ENCODE peak calls at places on chromosome 20, in eight cellular contexts. A is foreskin keratinocyte, V is GM12865, T is mammary epithelial cell, P is WERI-Rb-1, M is nephron progenitor cell, X is PC-3, B is hepatocyte. H is an unnamed sample.

GRCh38 chr20:24863356-24863755 is 85.7 kb upstream of the CST7 start:
- DNase-seq in P (no peak), M (no peak), B (no peak), X (no peak), V (no peak), T (peak), A (no peak), H (no peak)

GRCh38 chr20:51393566-51393965 is 149.0 kb downstream of the NFATC2 start:
- DNase-seq in B (no peak), X (no peak), T (no peak), V (no peak), M (no peak), A (no peak), P (no peak), H (no peak)

GRCh38 chr20:4905195-4905594 is 96.1 kb downstream of the SLC23A2 start:
- DNase-seq in M (no peak), V (no peak), A (no peak), P (no peak), X (no peak), B (no peak), T (no peak), H (no peak)

GRCh38 chr20:49608752-49609670 is 41.1 kb upstream of the PTGIS start:
- DNase-seq in P (peak), T (peak), X (peak), A (peak), M (peak), V (peak), B (peak), H (peak)

GRCh38 chr20:51156041-51156795 is 133.3 kb upstream of the KCNG1 start:
- DNase-seq in M (no peak), X (no peak), V (no peak), A (no peak), P (no peak), B (no peak), T (no peak), H (no peak)

GRCh38 chr20:45343867-45344721 is 4.1 kb downstream of the SDC4 start:
- DNase-seq in P (peak), B (peak), X (peak), M (no peak), T (peak), A (peak), V (no peak), H (peak)

GRCh38 chr20:6644818-6645620 is 122.5 kb upstream of the BMP2 start:
- DNase-seq in T (no peak), X (no peak), P (no peak), B (no peak), V (peak), M (no peak), A (no peak), H (no peak)

GRCh38 chr20:24685736-24686135 is 216.3 kb downstream of the SYNDIG1 start:
- DNase-seq in B (no peak), T (no peak), M (no peak), P (no peak), X (no peak), A (no peak), V (no peak), H (no peak)

GRCh38 chr20:33119725-33120720 is 40.6 kb downstream of the BPIFB4 start:
- DNase-seq in B (no peak), M (no peak), V (peak), T (peak), A (peak), P (no peak), X (peak), H (peak)

GRCh38 chr20:5552154-5552553 is 198.0 kb upstream of the SHLD1 start:
- DNase-seq in X (no peak), M (no peak), B (no peak), T (no peak), V (no peak), P (no peak), A (no peak), H (no peak)

GRCh38 chr20:3940905-3941304 is 51.7 kb downstream of the PANK2 start:
- DNase-seq in T (no peak), M (no peak), X (no peak), A (no peak), P (no peak), V (no peak), B (no peak), H (no peak)

GRCh38 chr20:5143856-5144255 is 17.0 kb downstream of the CDS2 start:
- DNase-seq in B (no peak), T (no peak), A (no peak), V (no peak), M (no peak), X (no peak), P (no peak), H (no peak)

GRCh38 chr20:59182401-59183044 is 18.9 kb downstream of the ZNF831 start:
- DNase-seq in P (no peak), A (no peak), X (no peak), M (no peak), V (no peak), B (no peak), T (no peak), H (no peak)

GRCh38 chr20:58583141-58583540 is 67.9 kb upstream of the APCDD1L start:
- DNase-seq in T (no peak), M (no peak), B (no peak), X (peak), A (no peak), P (no peak), V (no peak), H (no peak)

GRCh38 chr20:4966826-4967751 is 34.2 kb downstream of the SLC23A2 start:
- DNase-seq in B (no peak), X (no peak), A (no peak), T (no peak), V (no peak), P (no peak), M (no peak), H (peak)

GRCh38 chr20:35344354-35344837 is 52.2 kb upstream of the FAM83C start:
- DNase-seq in A (peak), V (no peak), X (peak), P (no peak), T (peak), B (peak), M (no peak), H (peak)

GRCh38 chr20:16821211-16822089 is 73.3 kb downstream of the OTOR start:
- DNase-seq in X (peak), V (peak), T (peak), B (peak), A (peak), M (peak), P (peak), H (peak)

GRCh38 chr20:64240243-64241015 is 15.1 kb upstream of the PCMTD2 start:
- DNase-seq in B (no peak), P (no peak), M (no peak), X (no peak), V (no peak), T (no peak), A (no peak), H (no peak)

DNA sequence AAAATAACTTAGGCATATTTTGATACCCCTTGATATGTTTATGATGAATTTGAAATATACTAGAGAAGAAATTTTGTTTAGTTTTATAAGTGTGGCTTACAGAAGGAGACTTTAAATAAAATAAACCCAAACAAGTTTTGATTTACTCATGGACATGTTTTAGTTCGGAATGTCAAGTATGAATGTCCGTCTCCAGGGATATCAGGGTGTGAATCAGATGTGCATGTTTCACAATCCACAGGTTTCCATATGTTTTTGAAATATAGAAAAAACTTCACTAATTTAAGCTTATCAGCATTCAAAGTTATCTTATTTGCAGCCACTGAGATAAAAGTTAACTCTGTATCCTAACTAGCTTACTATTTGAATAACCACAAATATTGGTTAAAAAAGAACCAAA is 51.5 kb downstream of the PLCB1 start:
- DNase-seq in X (no peak), B (no peak), A (peak), M (no peak), T (no peak), V (no peak), P (no peak), H (peak)
- TF ChIP-seq CTCF in X (no peak), B (no peak), A (no peak), M (no peak), T (no peak), V (no peak), P (no peak), H (no peak)

GRCh38 chr20:61979701-61980635 is 85.7 kb downstream of the TAF4 start:
- DNase-seq in X (no peak), A (no peak), B (no peak), T (no peak), P (no peak), V (no peak), M (no peak), H (no peak)

GRCh38 chr20:61979090-61979489 is 86.6 kb downstream of the TAF4 start:
- DNase-seq in P (no peak), X (no peak), T (no peak), M (no peak), B (no peak), A (no peak), V (no peak), H (no peak)

GRCh38 chr20:61982951-61983315 is 82.7 kb downstream of the TAF4 start:
- DNase-seq in P (no peak), M (no peak), T (no peak), X (no peak), B (no peak), A (no peak), V (no peak), H (no peak)

GRCh38 chr20:61982240-61982950 is 83.3 kb downstream of the TAF4 start:
- DNase-seq in P (no peak), M (no peak), A (no peak), T (no peak), V (no peak), B (no peak), X (no peak), H (no peak)

GRCh38 chr20:61980647-61981583 is 84.8 kb downstream of the TAF4 start:
- DNase-seq in V (peak), B (no peak), M (peak), X (peak), T (no peak), P (no peak), A (no peak), H (no peak)
- TF ChIP-seq CTCF in V (peak), B (peak), M (peak), X (peak), T (peak), P (peak), A (peak), H (peak)

DNA sequence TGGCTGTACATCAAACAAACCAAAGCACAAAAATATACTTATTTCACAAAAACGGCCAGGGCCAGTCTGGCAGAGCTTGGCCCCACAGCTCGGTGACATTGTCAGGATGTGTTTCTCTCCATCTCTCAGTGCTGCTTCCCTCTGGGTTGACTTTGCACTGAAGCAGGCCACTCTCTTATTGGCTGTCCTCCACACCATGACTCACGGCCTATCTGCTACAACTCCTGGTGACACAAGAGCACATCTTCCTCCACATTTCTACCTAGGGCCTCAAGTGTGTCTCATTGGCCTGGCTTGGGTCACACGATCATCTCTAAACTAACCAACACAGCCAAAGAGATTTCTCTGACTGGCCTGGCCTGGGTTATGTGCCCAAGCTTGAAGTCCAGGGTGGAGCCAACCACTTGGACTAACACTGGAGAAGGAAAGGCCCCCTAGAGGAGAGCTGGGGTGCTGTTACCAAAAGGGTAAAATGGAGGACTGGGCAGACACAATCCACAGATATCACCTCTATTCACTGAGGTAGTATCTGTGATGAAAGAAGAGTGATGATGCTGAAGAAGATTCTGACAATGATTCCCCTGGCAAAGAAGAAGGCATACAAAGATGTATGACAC is 159.8 kb upstream of the TSHZ2 start:
- DNase-seq in P (no peak), B (no peak), M (no peak), T (no peak), X (no peak), V (no peak), A (no peak), H (no peak)
- TF ChIP-seq CTCF in P (no peak), B (no peak), M (no peak), T (peak), X (no peak), V (no peak), A (peak), H (no peak)

GRCh38 chr20:41078329-41078728 is 49.7 kb downstream of the TOP1 start:
- DNase-seq in A (no peak), T (peak), B (peak), M (no peak), X (peak), V (peak), P (no peak), H (peak)
- TF ChIP-seq CTCF in A (peak), T (peak), B (peak), M (peak), X (peak), V (no peak), P (no peak), H (peak)

GRCh38 chr20:62964700-62965099 is 12.2 kb downstream of the SLC17A9 start:
- DNase-seq in X (no peak), A (no peak), P (no peak), V (no peak), T (peak), B (no peak), M (no peak), H (peak)
- TF ChIP-seq CTCF in X (no peak), A (no peak), P (no peak), V (no peak), T (no peak), B (no peak), M (no peak), H (no peak)

GRCh38 chr20:8454137-8454712 is 322.2 kb downstream of the PLCB1 start:
- DNase-seq in M (no peak), X (peak), B (peak), V (peak), A (peak), T (peak), P (no peak), H (peak)
- TF ChIP-seq CTCF in M (no peak), X (peak), B (peak), V (peak), A (peak), T (peak), P (peak), H (no peak)

DNA sequence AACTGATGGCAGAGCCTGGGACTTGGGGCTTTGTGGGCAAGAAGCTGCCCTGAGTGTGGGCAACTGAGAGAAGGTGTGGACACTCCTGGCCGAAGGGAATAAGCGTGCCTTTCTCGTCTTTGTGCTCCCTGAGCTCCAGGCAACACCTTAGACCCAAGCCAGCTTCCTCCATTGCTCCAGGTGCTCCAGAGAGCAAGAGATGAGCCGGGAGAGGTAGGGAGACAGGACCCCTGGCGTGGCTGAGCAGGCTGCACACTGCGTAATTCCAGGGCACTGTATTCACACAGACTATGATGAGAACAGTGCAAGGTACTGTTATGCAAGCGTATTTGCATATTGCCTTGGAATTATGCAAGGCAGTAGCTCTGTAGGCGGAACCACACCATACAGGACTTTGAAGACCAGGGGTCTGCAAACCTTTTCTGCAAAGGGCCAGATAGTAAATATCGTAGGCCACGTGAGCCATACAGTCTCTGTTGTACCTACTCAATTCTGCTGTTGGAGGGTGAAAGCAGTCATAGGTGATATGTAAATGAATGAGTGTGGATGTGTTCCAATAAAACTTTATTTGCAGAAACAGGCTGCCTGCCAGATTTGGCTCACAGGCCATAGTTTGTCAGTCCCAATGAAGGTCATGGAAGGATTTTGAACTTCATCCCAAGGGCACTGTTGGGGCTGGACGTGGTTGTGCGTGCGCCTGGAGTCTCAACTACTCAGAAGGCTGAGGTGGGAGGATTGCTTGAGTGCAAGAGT is 42.1 kb upstream of the FAM83D start:
- DNase-seq in P (no peak), M (no peak), X (no peak), A (no peak), V (no peak), B (no peak), T (no peak), H (no peak)
- TF ChIP-seq CTCF in P (no peak), M (no peak), X (no peak), A (no peak), V (no peak), B (no peak), T (no peak), H (no peak)

GRCh38 chr20:22554391-22554790 is 30.0 kb downstream of the FOXA2 start:
- DNase-seq in T (no peak), M (no peak), B (no peak), A (no peak), V (no peak), P (no peak), X (no peak), H (no peak)
- TF ChIP-seq CTCF in T (no peak), M (no peak), B (no peak), A (no peak), V (no peak), P (no peak), X (no peak), H (no peak)

GRCh38 chr20:40797425-40797824 is 108.4 kb upstream of the MAFB start:
- DNase-seq in M (no peak), B (peak), P (no peak), A (peak), T (peak), V (peak), X (peak), H (peak)
- TF ChIP-seq CTCF in M (peak), B (peak), P (peak), A (peak), T (peak), V (peak), X (peak), H (peak)

H was measured in epithelial cell of esophagus.